ENCODE peak calls at places on chromosomes 2 and 18, in eight cellular contexts. W, E, N, B, Y, G, F and J are unnamed samples.

GRCh38 chr2:121210691-121211090 is 74.3 kb downstream of the TFCP2L1 start:
- DNase-seq in W (no peak), E (peak), N (no peak), B (no peak), Y (no peak), G (no peak), F (no peak), J (no peak)

GRCh38 chr18:42545825-42546224 is 569.7 kb downstream of the RIT2 start:
- DNase-seq in W (peak), E (peak), N (peak), B (no peak), Y (peak), G (peak), F (no peak), J (no peak)

GRCh38 chr18:46705521-46705920 is 48.5 kb upstream of the LOXHD1 start:
- DNase-seq in W (no peak), E (no peak), N (no peak), B (no peak), Y (no peak), G (no peak), F (no peak), J (no peak)

GRCh38 chr2:240060977-240061591 is 7.8 kb upstream of the OR6B3 start:
- DNase-seq in W (peak), E (peak), N (peak), B (peak), Y (peak), G (peak), F (no peak), J (no peak)

GRCh38 chr2:160652236-160652635 is 158.6 kb upstream of the RBMS1 start:
- DNase-seq in W (peak), E (no peak), N (no peak), B (no peak), Y (peak), G (no peak), F (peak), J (no peak)

GRCh38 chr18:36314098-36314497 is 16.6 kb downstream of the FHOD3 start:
- DNase-seq in W (peak), E (no peak), N (peak), B (peak), Y (peak), G (no peak), F (no peak), J (peak)

GRCh38 chr2:235286624-235287368 is 207.0 kb upstream of the AGAP1 start:
- DNase-seq in W (peak), E (no peak), N (no peak), B (no peak), Y (no peak), G (no peak), F (no peak), J (no peak)

GRCh38 chr2:12269041-12269972 is 447.4 kb upstream of the TRIB2 start:
- DNase-seq in W (no peak), E (no peak), N (no peak), B (no peak), Y (no peak), G (no peak), F (no peak), J (no peak)

GRCh38 chr2:94874277-94874997 is 3.2 kb downstream of the TEKT4 start:
- DNase-seq in W (peak), E (peak), N (peak), B (no peak), Y (peak), G (no peak), F (no peak), J (peak)

GRCh38 chr2:110852541-110853263 is 120.3 kb downstream of the ACOXL start:
- DNase-seq in W (no peak), E (peak), N (no peak), B (no peak), Y (no peak), G (no peak), F (no peak), J (no peak)

GRCh38 chr2:10392100-10392499 is 56.0 kb downstream of the ODC1 start:
- DNase-seq in W (no peak), E (no peak), N (no peak), B (no peak), Y (no peak), G (no peak), F (no peak), J (no peak)

GRCh38 chr2:48755473-48755872 is at the start of gene LHCGR:
- DNase-seq in W (peak), E (no peak), N (no peak), B (peak), Y (peak), G (no peak), F (no peak), J (peak)

GRCh38 chr2:2269426-2269825 is 61.6 kb downstream of the MYT1L start:
- DNase-seq in W (no peak), E (no peak), N (no peak), B (no peak), Y (no peak), G (no peak), F (no peak), J (no peak)

GRCh38 chr2:85758361-85759256 is 4.8 kb downstream of the ATOH8 start:
- DNase-seq in W (no peak), E (no peak), N (no peak), B (no peak), Y (no peak), G (no peak), F (no peak), J (no peak)

GRCh38 chr2:84526562-84526961 is 10.3 kb downstream of the DNAH6 start:
- DNase-seq in W (no peak), E (no peak), N (peak), B (no peak), Y (peak), G (no peak), F (no peak), J (no peak)

GRCh38 chr18:76348267-76349066 is 146.6 kb downstream of the ZNF516 start:
- DNase-seq in W (no peak), E (peak), N (no peak), B (no peak), Y (no peak), G (no peak), F (no peak), J (no peak)

GRCh38 chr18:44840053-44840826 is 159.6 kb downstream of the SETBP1 start:
- DNase-seq in W (peak), E (no peak), N (no peak), B (no peak), Y (no peak), G (no peak), F (no peak), J (no peak)

GRCh38 chr18:72898870-72899840 is 31.4 kb upstream of the NETO1 start:
- DNase-seq in W (no peak), E (no peak), N (no peak), B (no peak), Y (no peak), G (no peak), F (no peak), J (no peak)

GRCh38 chr2:216775043-216775453 is 79.7 kb upstream of the IGFBP5 start:
- DNase-seq in W (peak), E (peak), N (peak), B (peak), Y (peak), G (peak), F (no peak), J (no peak)

GRCh38 chr2:68121873-68122679 is 35.6 kb upstream of the PNO1 start:
- DNase-seq in W (peak), E (peak), N (peak), B (peak), Y (peak), G (peak), F (no peak), J (peak)

GRCh38 chr2:240149943-240150784 is 9.7 kb upstream of the OTOS start:
- DNase-seq in W (peak), E (peak), N (peak), B (peak), Y (peak), G (no peak), F (no peak), J (no peak)

GRCh38 chr2:23564618-23564967 is 179.6 kb downstream of the KLHL29 start:
- DNase-seq in W (no peak), E (no peak), N (no peak), B (no peak), Y (no peak), G (no peak), F (no peak), J (no peak)

GRCh38 chr2:29987141-29987540 is 65.8 kb upstream of the ALK start:
- DNase-seq in W (no peak), E (no peak), N (no peak), B (no peak), Y (no peak), G (no peak), F (no peak), J (no peak)

GRCh38 chr2:12709207-12709522 is 7.6 kb upstream of the TRIB2 start:
- DNase-seq in W (no peak), E (peak), N (no peak), B (no peak), Y (no peak), G (no peak), F (no peak), J (no peak)

GRCh38 chr2:162297925-162298552 is 20.4 kb downstream of the IFIH1 start:
- DNase-seq in W (peak), E (peak), N (peak), B (peak), Y (peak), G (no peak), F (no peak), J (peak)

GRCh38 chr2:48420512-48421197 is 109.3 kb upstream of the STON1 start:
- DNase-seq in W (peak), E (peak), N (peak), B (peak), Y (peak), G (peak), F (peak), J (peak)

GRCh38 chr18:6219116-6219717 is 195.5 kb downstream of the L3MBTL4 start:
- DNase-seq in W (peak), E (peak), N (peak), B (peak), Y (peak), G (no peak), F (no peak), J (peak)

GRCh38 chr2:240871071-240871958 is 2.7 kb downstream of the AGXT start:
- DNase-seq in W (no peak), E (no peak), N (no peak), B (no peak), Y (no peak), G (no peak), F (no peak), J (no peak)

GRCh38 chr2:143148757-143149156 is 19.5 kb downstream of the ARHGAP15 start:
- DNase-seq in W (no peak), E (no peak), N (no peak), B (no peak), Y (no peak), G (no peak), F (no peak), J (no peak)

GRCh38 chr2:177254433-177255226 is 9.9 kb downstream of the NFE2L2 start:
- DNase-seq in W (peak), E (no peak), N (peak), B (no peak), Y (peak), G (no peak), F (no peak), J (peak)